ENCODE peak calls at places on chromosomes 13 and 19, in four cellular contexts. S is mucosa of descending colon, N is omental fat pad, V is fibroblast of lung. H is an unnamed sample.

GRCh38 chr19:1489463-1489971 is 633 bp downstream of the PCSK4 start:
- DNase-seq in S (peak; percentile 52), N (no peak), V (no peak), H (no peak)

GRCh38 chr19:7292950-7293794 is 1.0 kb downstream of the INSR start:
- DNase-seq in V (no peak), N (no peak), S (peak; percentile 65), H (no peak)

GRCh38 chr19:17385878-17386611 is 8.0 kb downstream of the CCDC194 start:
- DNase-seq in V (peak; percentile 28), N (peak; percentile 70), S (peak; percentile 77), H (peak; percentile 50)

GRCh38 chr19:17289489-17289888 is 7.8 kb downstream of the ANKLE1 start:
- DNase-seq in S (peak; percentile 76), V (peak; percentile 90), N (no peak), H (peak; percentile 63)

GRCh38 chr13:20142927-20143480 is 17.8 kb downstream of the GJA3 start:
- DNase-seq in N (no peak), V (no peak), S (no peak), H (no peak)

GRCh38 chr19:38617764-38618589 is at the start of gene MAP4K1:
- DNase-seq in N (no peak), V (no peak), S (peak; percentile 61), H (no peak)

GRCh38 chr13:93420206-93420605 is 193.6 kb downstream of the GPC6 start:
- DNase-seq in S (no peak), V (no peak), N (no peak), H (no peak)

GRCh38 chr13:31162151-31163008 is 676 bp upstream of the HSPH1 start:
- DNase-seq in S (peak; percentile 98), V (peak; percentile 98), N (peak; percentile 91), H (peak; percentile 83)

GRCh38 chr13:47903836-47904235 is 97.2 kb downstream of the SUCLA2 start:
- DNase-seq in V (peak; percentile 54), S (no peak), N (no peak), H (no peak)

GRCh38 chr19:3471954-3472655 is 8.2 kb downstream of the SMIM24 start:
- DNase-seq in S (peak; percentile 49), N (no peak), V (no peak), H (no peak)

GRCh38 chr19:11673608-11674041 is 65.1 kb downstream of the ZNF823 start:
- DNase-seq in N (peak; percentile 45), V (peak; percentile 47), S (peak; percentile 82), H (peak; percentile 33)

GRCh38 chr13:39552233-39552632 is 50.8 kb downstream of the LHFPL6 start:
- DNase-seq in V (no peak), S (no peak), N (no peak), H (no peak)

GRCh38 chr13:26229080-26229615 is 7.0 kb upstream of the RNF6 start:
- DNase-seq in N (no peak), S (no peak), V (no peak), H (no peak)

GRCh38 chr13:24050292-24050711 is 110.2 kb upstream of the SPATA13 start:
- DNase-seq in V (peak; percentile 79), S (peak; percentile 24), N (peak; percentile 32), H (no peak)

GRCh38 chr13:67833564-67833963 is 603.4 kb upstream of the PCDH9 start:
- DNase-seq in V (no peak), N (no peak), S (no peak), H (no peak)

GRCh38 chr13:41356788-41357187 is 45.7 kb downstream of the NAA16 start:
- DNase-seq in S (no peak), N (no peak), V (no peak), H (no peak)

GRCh38 chr13:102974574-102975195 is 91.5 kb downstream of the SLC10A2 start:
- DNase-seq in S (no peak), N (no peak), V (no peak), H (no peak)
- TF ChIP-seq CTCF in S (no peak), N (no peak), V (no peak), H (no peak)

GRCh38 chr19:56760842-56761241 is 79.7 kb downstream of the PEG3 start:
- DNase-seq in N (no peak), S (no peak), V (no peak), H (no peak)

GRCh38 chr19:56765107-56765506 is 75.4 kb downstream of the PEG3 start:
- DNase-seq in V (no peak), N (peak; percentile 49), S (peak; percentile 17), H (no peak)

GRCh38 chr19:56769650-56770049 is 70.9 kb downstream of the PEG3 start:
- DNase-seq in N (no peak), S (no peak), V (no peak), H (no peak)

GRCh38 chr19:56759531-56759930 is 81.0 kb downstream of the PEG3 start:
- DNase-seq in N (no peak), V (no peak), S (no peak), H (no peak)

GRCh38 chr19:56764296-56764695 is 76.2 kb downstream of the PEG3 start:
- DNase-seq in V (no peak), N (no peak), S (no peak), H (no peak)
- TF ChIP-seq CTCF in V (no peak), N (no peak), S (no peak), H (no peak)

DNA sequence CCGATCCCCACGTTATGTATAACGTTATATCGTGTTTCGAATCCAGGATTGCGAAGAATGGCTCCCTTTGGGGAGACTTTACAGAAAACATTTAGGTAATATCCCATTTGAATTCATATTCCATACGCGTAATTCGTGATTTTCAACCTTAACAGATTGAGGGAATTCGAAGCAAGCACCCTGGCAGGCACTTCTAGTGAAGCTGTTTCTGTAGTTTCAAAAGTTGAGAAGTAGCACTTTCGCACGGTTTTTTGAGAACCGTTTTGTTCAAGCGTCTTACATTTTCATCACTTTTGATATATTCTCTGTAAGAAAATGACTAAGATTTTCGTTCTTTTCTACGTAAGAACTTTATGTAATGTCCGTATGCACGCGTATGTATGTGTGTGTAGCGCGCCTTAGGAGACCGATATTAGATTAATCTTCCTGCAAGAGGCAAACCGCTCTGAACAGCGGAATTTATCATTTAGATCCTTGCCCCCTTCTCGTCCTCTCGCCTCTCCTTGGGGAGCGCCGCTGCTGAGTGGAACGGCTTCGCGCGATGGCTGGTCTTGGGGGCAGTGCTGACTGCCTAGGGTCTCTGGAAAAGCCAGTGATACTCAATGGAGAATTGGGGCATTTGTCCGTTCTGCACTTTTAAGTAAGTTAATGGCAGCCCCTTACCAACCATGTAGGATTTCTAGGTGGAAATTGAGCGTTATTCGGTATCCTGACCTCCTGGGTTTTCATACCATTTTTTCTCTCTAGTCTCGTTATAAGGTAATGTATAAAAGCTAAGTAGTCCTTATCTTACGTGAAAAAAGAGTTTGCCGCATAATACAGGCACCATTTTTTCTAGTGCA is 4.8 kb downstream of the MAB21L1 start:
- DNase-seq in N (no peak), S (no peak), V (no peak), H (no peak)
- TF ChIP-seq CTCF in N (no peak), S (no peak), V (no peak), H (no peak)

GRCh38 chr13:83780201-83780600 is 102.1 kb downstream of the SLITRK1 start:
- DNase-seq in N (no peak), S (no peak), V (peak; percentile 24), H (no peak)
- TF ChIP-seq CTCF in N (no peak), S (no peak), V (peak; percentile 33), H (peak; percentile 43)

GRCh38 chr19:15156391-15156790 is 44.4 kb downstream of the NOTCH3 start:
- DNase-seq in N (no peak), V (no peak), S (no peak), H (no peak)

GRCh38 chr19:15155296-15155695 is 45.5 kb downstream of the NOTCH3 start:
- DNase-seq in N (no peak), V (no peak), S (no peak), H (no peak)

GRCh38 chr19:15149704-15150103 is 42.5 kb downstream of the SYDE1 start:
- DNase-seq in N (no peak), S (no peak), V (no peak), H (no peak)

GRCh38 chr19:15159251-15159650 is 41.5 kb downstream of the NOTCH3 start:
- DNase-seq in N (no peak), S (no peak), V (no peak), H (no peak)

GRCh38 chr19:15154002-15154612 is 46.7 kb downstream of the NOTCH3 start:
- DNase-seq in S (peak; percentile 41), N (no peak), V (peak; percentile 40), H (no peak)
- TF ChIP-seq CTCF in S (no peak), N (no peak), V (peak; percentile 45), H (peak; percentile 51)

H was measured in progenitor cell of endocrine pancreas.